ENCODE peak calls at places on chromosomes 7 and 10, in six cellular contexts. J is naive thymus-derived CD4-positive, alpha-beta T cell; S is NT2/D1; E is activated CD4-positive, alpha-beta T cell treated with anti-CD3 and anti-CD28 coated beads, Interleukin-2, amount 50 U/mL, for 24 hours; U is hippocampal formation; K is RKO. X is an unnamed sample.

GRCh38 chr7:111587715-111588433 is 25.6 kb upstream of the IMMP2L start:
- DNase-seq in J (no peak), S (no peak), E (no peak), K (peak), U (no peak), X (no peak)

GRCh38 chr10:76297787-76298281 is 866.4 kb downstream of the LRMDA start:
- DNase-seq in U (no peak), S (no peak), J (no peak), E (no peak), K (no peak), X (no peak)

GRCh38 chr7:34709771-34710170 is 51.8 kb downstream of the NPSR1 start:
- DNase-seq in J (no peak), K (no peak), E (no peak), U (no peak), S (no peak), X (no peak)

GRCh38 chr7:30965372-30965771 is 1.6 kb downstream of the GHRHR start:
- DNase-seq in S (no peak), K (no peak), J (no peak), U (no peak), E (no peak), X (no peak)

GRCh38 chr7:16712916-16713315 is 40.6 kb upstream of the TSPAN13 start:
- DNase-seq in J (no peak), U (no peak), K (peak), E (no peak), S (no peak), X (no peak)

GRCh38 chr10:22022257-22023051 is 18.9 kb upstream of the DNAJC1 start:
- DNase-seq in S (no peak), U (no peak), E (peak), K (no peak), J (peak), X (no peak)

GRCh38 chr10:28381903-28382347 is 79.1 kb upstream of the MPP7 start:
- DNase-seq in J (peak), K (peak), E (peak), U (peak), S (peak), X (peak)

GRCh38 chr10:5948999-5949759 is 28.2 kb downstream of the IL15RA start:
- DNase-seq in K (peak), J (no peak), E (no peak), U (peak), S (peak), X (no peak)

GRCh38 chr7:94656925-94657731 is 1.2 kb upstream of the SGCE start:
- DNase-seq in K (no peak), S (no peak), U (peak), E (no peak), J (peak), X (no peak)

GRCh38 chr10:110912374-110912773 is 6.6 kb downstream of the BBIP1 start:
- DNase-seq in U (no peak), K (peak), J (no peak), S (no peak), E (no peak), X (no peak)

GRCh38 chr7:20684581-20684980 is 69.1 kb downstream of the ABCB5 start:
- DNase-seq in K (no peak), J (no peak), S (no peak), U (no peak), E (no peak), X (no peak)

GRCh38 chr10:103433858-103434257 is 18.3 kb downstream of the CALHM2 start:
- DNase-seq in E (no peak), U (no peak), S (no peak), K (no peak), J (no peak), X (no peak)

GRCh38 chr10:124616836-124617130 is 127.4 kb downstream of the FAM53B start:
- DNase-seq in K (no peak), S (no peak), E (no peak), U (no peak), J (no peak), X (no peak)

GRCh38 chr10:494556-494955 is 194.9 kb downstream of the DIP2C start:
- DNase-seq in J (no peak), K (no peak), E (no peak), S (no peak), U (no peak), X (no peak)